ENCODE peak calls at places on chromosomes 1 and 21, in six cellular contexts. One of them, this sample, is unnamed.

GRCh38 chr1:202135221-202135721 is 9.3 kb downstream of the ARL8A start:
- DNase-seq in HepG2: peak
- DNase-seq in GM12878: no peak
- DNase-seq in A549: peak
- DNase-seq in K562: peak
- DNase-seq in endothelial cell of umbilical vein: peak
- DNase-seq in this sample: peak

GRCh38 chr1:29638281-29638680 is 402.0 kb downstream of the PTPRU start:
- DNase-seq in HepG2: no peak
- DNase-seq in GM12878: no peak
- DNase-seq in A549: no peak
- DNase-seq in endothelial cell of umbilical vein: no peak
- DNase-seq in K562: no peak
- DNase-seq in this sample: no peak

GRCh38 chr1:201714542-201715276 is 114.2 kb upstream of the IPO9 start:
- DNase-seq in HepG2: no peak
- DNase-seq in K562: peak
- DNase-seq in endothelial cell of umbilical vein: peak
- DNase-seq in A549: peak
- DNase-seq in GM12878: no peak
- DNase-seq in this sample: peak

GRCh38 chr1:116382321-116382720 is 9.3 kb downstream of the ATP1A1 start:
- DNase-seq in K562: no peak
- DNase-seq in HepG2: peak
- DNase-seq in GM12878: no peak
- DNase-seq in A549: no peak
- DNase-seq in endothelial cell of umbilical vein: no peak
- DNase-seq in this sample: no peak

GRCh38 chr1:184031127-184032107 is 6.1 kb downstream of the COLGALT2 start:
- DNase-seq in GM12878: no peak
- DNase-seq in endothelial cell of umbilical vein: no peak
- DNase-seq in A549: no peak
- DNase-seq in K562: peak
- DNase-seq in HepG2: no peak
- DNase-seq in this sample: no peak

GRCh38 chr1:29286194-29286767 is 50.0 kb downstream of the PTPRU start:
- DNase-seq in K562: no peak
- DNase-seq in endothelial cell of umbilical vein: no peak
- DNase-seq in GM12878: no peak
- DNase-seq in HepG2: no peak
- DNase-seq in A549: no peak
- DNase-seq in this sample: no peak

GRCh38 chr1:211327341-211327921 is 798 bp downstream of the TRAF5 start:
- DNase-seq in GM12878: no peak
- DNase-seq in HepG2: no peak
- DNase-seq in A549: no peak
- DNase-seq in K562: no peak
- DNase-seq in endothelial cell of umbilical vein: peak
- DNase-seq in this sample: peak

GRCh38 chr1:107649023-107649422 is 316.0 kb downstream of the VAV3 start:
- DNase-seq in HepG2: no peak
- DNase-seq in endothelial cell of umbilical vein: no peak
- DNase-seq in A549: no peak
- DNase-seq in GM12878: no peak
- DNase-seq in K562: no peak
- DNase-seq in this sample: no peak

GRCh38 chr1:29631361-29631760 is 395.0 kb downstream of the PTPRU start:
- DNase-seq in GM12878: no peak
- DNase-seq in HepG2: no peak
- DNase-seq in A549: no peak
- DNase-seq in endothelial cell of umbilical vein: no peak
- DNase-seq in K562: no peak
- DNase-seq in this sample: no peak

GRCh38 chr1:58251415-58252073 is 295.0 kb downstream of the OMA1 start:
- DNase-seq in GM12878: no peak
- DNase-seq in endothelial cell of umbilical vein: peak
- DNase-seq in A549: no peak
- DNase-seq in K562: peak
- DNase-seq in HepG2: peak
- DNase-seq in this sample: peak
- TF ChIP-seq CTCF in GM12878: peak
- TF ChIP-seq CTCF in endothelial cell of umbilical vein: peak
- TF ChIP-seq CTCF in A549: no peak
- TF ChIP-seq CTCF in K562: peak
- TF ChIP-seq CTCF in HepG2: peak
- TF ChIP-seq CTCF in this sample: no peak

DNA sequence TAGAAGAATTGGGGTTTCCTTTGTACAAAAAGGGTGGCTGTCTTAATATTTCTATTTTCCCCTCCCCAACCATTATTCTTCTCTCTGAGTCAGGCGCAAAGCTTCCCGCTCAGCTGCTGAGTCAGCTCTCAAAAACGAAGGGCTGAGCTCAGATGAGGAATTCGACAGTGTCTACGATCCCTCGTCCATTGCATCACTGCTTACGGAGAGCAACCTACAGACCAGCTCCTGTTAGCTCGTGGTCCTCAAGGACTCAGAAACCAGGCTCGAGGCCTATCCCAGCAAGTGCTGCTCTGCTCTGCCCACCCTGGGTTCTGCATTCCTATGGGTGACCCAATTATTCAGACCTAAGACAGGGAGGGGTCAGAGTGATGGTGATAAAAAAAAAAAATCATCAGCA is 3.0 kb upstream of the TUFT1 start:
- DNase-seq in HepG2: no peak
- DNase-seq in endothelial cell of umbilical vein: no peak
- DNase-seq in A549: peak
- DNase-seq in GM12878: no peak
- DNase-seq in K562: no peak
- DNase-seq in this sample: no peak
- TF ChIP-seq MYC in HepG2: no peak
- TF ChIP-seq MYC in endothelial cell of umbilical vein: no peak
- TF ChIP-seq MYC in A549: no peak
- TF ChIP-seq MYC in GM12878: no peak
- TF ChIP-seq MYC in K562: no peak
- TF ChIP-seq MYC in this sample: no peak

DNA sequence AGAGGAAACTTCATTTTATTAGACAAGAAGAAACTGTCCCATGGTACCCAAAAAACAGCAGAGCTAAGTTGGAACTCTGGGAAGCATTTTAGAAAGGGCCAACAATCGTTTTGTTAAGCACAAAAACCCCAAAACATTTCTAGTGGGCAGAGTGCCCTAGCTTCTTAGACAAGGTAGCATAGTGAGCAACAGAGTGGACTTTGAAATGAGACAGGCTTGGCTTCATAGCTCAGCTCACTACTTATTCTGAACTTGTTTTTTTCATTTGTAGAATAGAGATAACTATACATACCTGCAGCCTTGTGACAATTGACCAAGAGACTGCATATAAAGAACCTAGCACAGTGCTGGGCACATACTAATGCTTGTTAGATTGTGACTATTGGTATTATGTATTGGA is 50.1 kb downstream of the HLX start:
- DNase-seq in endothelial cell of umbilical vein: no peak
- DNase-seq in GM12878: no peak
- DNase-seq in HepG2: no peak
- DNase-seq in A549: no peak
- DNase-seq in K562: no peak
- DNase-seq in this sample: no peak
- H3K4me3 ChIP-seq in endothelial cell of umbilical vein: no peak
- H3K4me3 ChIP-seq in GM12878: no peak
- H3K4me3 ChIP-seq in HepG2: no peak
- H3K4me3 ChIP-seq in A549: no peak
- H3K4me3 ChIP-seq in K562: no peak
- H3K4me3 ChIP-seq in this sample: no peak

DNA sequence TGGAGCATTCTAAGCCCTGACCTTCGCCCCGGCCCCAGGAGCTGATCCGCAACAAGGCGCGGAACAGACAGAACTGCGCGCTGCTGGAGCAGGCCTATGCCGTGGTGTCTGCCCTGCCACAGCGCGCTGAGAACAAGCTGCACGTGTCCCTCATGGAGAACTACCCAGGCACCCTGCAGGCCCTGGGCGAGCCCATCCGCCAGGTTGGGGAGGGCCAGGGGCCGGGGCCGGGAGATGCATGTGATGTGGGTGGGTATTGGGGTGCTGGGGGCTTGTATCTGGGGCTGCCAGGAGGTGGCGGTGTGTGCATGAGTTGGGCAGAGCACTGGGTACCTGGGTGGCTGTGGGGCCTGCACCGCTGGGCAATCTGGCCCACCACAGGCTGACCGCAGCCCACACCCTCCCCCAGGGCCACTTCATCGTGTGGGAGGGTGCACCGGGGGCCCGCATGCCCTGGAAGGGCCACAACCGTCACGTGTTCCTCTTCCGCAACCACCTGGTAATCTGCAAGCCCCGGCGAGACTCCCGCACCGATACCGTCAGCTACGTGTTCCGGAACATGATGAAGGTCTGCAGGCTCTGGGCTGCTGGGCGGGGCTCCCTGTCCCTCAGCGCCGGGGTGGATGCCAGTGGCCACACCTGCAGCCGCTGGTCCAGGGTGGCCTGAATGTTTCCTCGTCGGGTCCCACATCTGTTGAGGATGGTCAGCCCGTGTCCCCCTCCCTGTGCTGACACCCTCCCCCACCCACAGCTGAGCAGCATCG is 65.8 kb downstream of the TRIM11 start:
- DNase-seq in K562: peak
- DNase-seq in endothelial cell of umbilical vein: no peak
- DNase-seq in HepG2: no peak
- DNase-seq in GM12878: no peak
- DNase-seq in A549: no peak
- DNase-seq in this sample: peak
- TF ChIP-seq CTCF in K562: peak
- TF ChIP-seq CTCF in endothelial cell of umbilical vein: no peak
- TF ChIP-seq CTCF in HepG2: peak
- TF ChIP-seq CTCF in GM12878: peak
- TF ChIP-seq CTCF in A549: peak
- TF ChIP-seq CTCF in this sample: peak

GRCh38 chr1:93471284-93471683 is 23.4 kb downstream of the FNBP1L start:
- DNase-seq in GM12878: no peak
- DNase-seq in HepG2: no peak
- DNase-seq in A549: no peak
- DNase-seq in K562: no peak
- DNase-seq in endothelial cell of umbilical vein: no peak
- DNase-seq in this sample: no peak
- TF ChIP-seq MYC in GM12878: no peak
- TF ChIP-seq MYC in HepG2: no peak
- TF ChIP-seq MYC in A549: no peak
- TF ChIP-seq MYC in K562: no peak
- TF ChIP-seq MYC in endothelial cell of umbilical vein: no peak
- TF ChIP-seq MYC in this sample: no peak

GRCh38 chr1:73854527-73854926 is 343.4 kb downstream of the LRRIQ3 start:
- DNase-seq in A549: no peak
- DNase-seq in endothelial cell of umbilical vein: no peak
- DNase-seq in GM12878: no peak
- DNase-seq in HepG2: no peak
- DNase-seq in K562: no peak
- DNase-seq in this sample: no peak
- H3K4me3 ChIP-seq in A549: no peak
- H3K4me3 ChIP-seq in endothelial cell of umbilical vein: no peak
- H3K4me3 ChIP-seq in GM12878: no peak
- H3K4me3 ChIP-seq in HepG2: no peak
- H3K4me3 ChIP-seq in K562: no peak
- H3K4me3 ChIP-seq in this sample: no peak

DNA sequence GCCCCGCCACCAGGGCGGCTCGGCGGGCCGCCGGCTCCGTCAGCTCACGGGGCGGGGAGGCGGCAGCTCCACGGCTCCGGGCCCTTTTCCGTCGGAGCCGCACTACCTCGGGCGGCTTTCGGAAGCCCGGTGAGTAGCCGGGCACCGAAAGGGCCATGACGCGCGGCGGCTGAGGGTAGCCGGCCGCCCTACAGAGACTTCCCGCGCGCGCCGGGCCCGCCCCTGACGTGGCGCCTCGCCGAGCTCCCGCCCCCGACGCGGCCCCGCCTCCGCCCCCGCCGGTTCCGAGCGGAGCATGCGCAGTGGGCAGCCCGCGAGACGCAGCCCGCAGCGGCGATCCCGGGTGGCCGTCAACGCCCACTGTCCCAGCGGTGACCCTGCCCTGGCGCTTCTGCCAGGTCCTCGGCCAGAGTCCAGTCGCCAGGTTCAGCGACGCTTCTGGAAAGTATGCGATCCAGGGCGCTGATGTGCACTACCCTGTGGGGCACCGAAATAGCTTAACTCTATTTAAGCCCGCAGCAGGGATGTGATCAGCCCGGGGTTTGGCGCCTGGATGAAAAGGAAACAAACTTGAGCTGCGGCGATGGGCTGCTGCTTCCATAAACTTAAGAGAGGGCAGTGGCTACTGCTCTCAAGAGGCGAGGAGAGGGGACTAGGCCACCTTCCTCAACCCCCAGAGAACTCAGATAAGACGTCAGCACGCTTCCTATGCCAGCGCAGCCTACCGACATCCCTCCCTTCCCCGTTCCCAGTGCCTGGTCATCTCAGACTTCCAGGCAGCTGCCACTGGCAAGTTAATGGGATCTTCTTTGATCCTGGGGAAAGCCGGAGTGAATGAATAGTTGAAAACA is at the start of gene DONSON:
- DNase-seq in endothelial cell of umbilical vein: peak
- DNase-seq in A549: peak
- DNase-seq in GM12878: peak
- DNase-seq in K562: peak
- DNase-seq in HepG2: peak
- DNase-seq in this sample: peak
- TF ChIP-seq CTCF in endothelial cell of umbilical vein: no peak
- TF ChIP-seq CTCF in A549: no peak
- TF ChIP-seq CTCF in GM12878: no peak
- TF ChIP-seq CTCF in K562: no peak
- TF ChIP-seq CTCF in HepG2: no peak
- TF ChIP-seq CTCF in this sample: no peak

DNA sequence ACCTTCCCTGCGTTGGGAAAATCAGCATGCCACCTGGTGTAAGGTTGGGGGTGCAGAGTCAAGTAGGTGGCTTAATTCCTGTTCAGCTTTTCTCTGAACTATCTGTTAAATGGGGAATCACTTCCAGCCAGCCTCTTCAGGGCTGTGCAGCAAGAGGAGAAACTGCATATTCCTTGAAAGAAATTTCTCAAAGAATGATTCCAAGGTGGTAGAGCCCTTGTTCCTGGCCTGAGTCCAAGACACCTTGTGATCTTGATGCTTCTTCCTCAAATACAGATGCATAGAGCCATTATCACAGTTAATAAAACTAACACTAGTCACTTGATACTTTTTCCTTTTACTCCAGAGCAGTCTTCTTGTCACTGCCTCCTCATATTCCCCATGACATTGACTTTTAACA is 5.2 kb downstream of the TXLNA start:
- DNase-seq in A549: no peak
- DNase-seq in HepG2: no peak
- DNase-seq in K562: no peak
- DNase-seq in GM12878: no peak
- DNase-seq in endothelial cell of umbilical vein: no peak
- DNase-seq in this sample: no peak
- TF ChIP-seq MYC in A549: no peak
- TF ChIP-seq MYC in HepG2: no peak
- TF ChIP-seq MYC in K562: no peak
- TF ChIP-seq MYC in GM12878: no peak
- TF ChIP-seq MYC in endothelial cell of umbilical vein: no peak
- TF ChIP-seq MYC in this sample: no peak

GRCh38 chr1:33182452-33182851 is 609 bp upstream of the TRIM62 start:
- DNase-seq in GM12878: no peak
- DNase-seq in A549: no peak
- DNase-seq in HepG2: no peak
- DNase-seq in endothelial cell of umbilical vein: no peak
- DNase-seq in K562: no peak
- DNase-seq in this sample: no peak
- H3K4me3 ChIP-seq in GM12878: no peak
- H3K4me3 ChIP-seq in A549: peak
- H3K4me3 ChIP-seq in HepG2: no peak
- H3K4me3 ChIP-seq in endothelial cell of umbilical vein: no peak
- H3K4me3 ChIP-seq in K562: no peak
- H3K4me3 ChIP-seq in this sample: no peak